ENCODE peak calls at places on chromosome 4, in four cellular contexts. D, T, J and Q are unnamed samples.

GRCh38 chr4:10403633-10404445 is 53.4 kb downstream of the ZNF518B start:
- DNase-seq in J (no peak), D (peak), T (peak), Q (peak)

GRCh38 chr4:116122131-116122530 is 963.2 kb downstream of the TRAM1L1 start:
- DNase-seq in D (no peak), T (no peak), J (no peak), Q (no peak)

GRCh38 chr4:122744229-122744628 is 11.7 kb downstream of the BBS12 start:
- DNase-seq in D (no peak), J (no peak), T (peak), Q (no peak)

GRCh38 chr4:3461515-3462291 is 1.4 kb upstream of the DOK7 start:
- DNase-seq in D (no peak), J (no peak), T (no peak), Q (no peak)

GRCh38 chr4:985123-985830 is 1.6 kb upstream of the IDUA start:
- DNase-seq in D (peak), T (peak), J (peak), Q (no peak)

GRCh38 chr4:185520119-185520518 is 15.2 kb downstream of the PDLIM3 start:
- DNase-seq in T (no peak), J (no peak), D (no peak), Q (no peak)

GRCh38 chr4:8323947-8324555 is 54.5 kb downstream of the HTRA3 start:
- DNase-seq in D (no peak), J (peak), T (no peak), Q (no peak)

GRCh38 chr4:2793578-2793919 is 664 bp downstream of the SH3BP2 start:
- DNase-seq in T (no peak), D (peak), J (no peak), Q (peak)

GRCh38 chr4:138681000-138681604 is 334.5 kb upstream of the NOCT start:
- DNase-seq in D (peak), T (peak), J (peak), Q (peak)

GRCh38 chr4:115054836-115055235 is 58.6 kb downstream of the NDST4 start:
- DNase-seq in T (peak), J (no peak), D (no peak), Q (no peak)

GRCh38 chr4:256492-256891 is 48.8 kb downstream of the ZNF732 start:
- DNase-seq in J (no peak), D (no peak), T (no peak), Q (no peak)

GRCh38 chr4:81457921-81458520 is 13.7 kb downstream of the RASGEF1B start:
- DNase-seq in T (no peak), J (no peak), D (no peak), Q (no peak)

GRCh38 chr4:21211836-21212235 is 511.6 kb downstream of the PACRGL start:
- DNase-seq in D (no peak), J (no peak), T (no peak), Q (no peak)

GRCh38 chr4:51868449-51868847 is 25.5 kb downstream of the DCUN1D4 start:
- DNase-seq in T (no peak), J (no peak), D (no peak), Q (no peak)

GRCh38 chr4:138202686-138203085 is 39.5 kb downstream of the SLC7A11 start:
- DNase-seq in D (no peak), T (no peak), J (no peak), Q (no peak)

GRCh38 chr4:141027421-141027820 is 105.8 kb downstream of the RNF150 start:
- DNase-seq in J (no peak), D (no peak), T (no peak), Q (no peak)

GRCh38 chr4:36771411-36772153 is 473.0 kb upstream of the NWD2 start:
- DNase-seq in D (no peak), J (no peak), T (no peak), Q (peak)

GRCh38 chr4:130210871-130211270 is 1114.9 kb downstream of the C4orf33 start:
- DNase-seq in T (no peak), D (no peak), J (no peak), Q (peak)

GRCh38 chr4:122423246-122423645 is 33.3 kb downstream of the IL2 start:
- DNase-seq in D (no peak), J (no peak), T (no peak), Q (no peak)

GRCh38 chr4:182745268-182745667 is 171.9 kb downstream of the DCTD start:
- DNase-seq in J (no peak), D (no peak), T (no peak), Q (no peak)

DNA sequence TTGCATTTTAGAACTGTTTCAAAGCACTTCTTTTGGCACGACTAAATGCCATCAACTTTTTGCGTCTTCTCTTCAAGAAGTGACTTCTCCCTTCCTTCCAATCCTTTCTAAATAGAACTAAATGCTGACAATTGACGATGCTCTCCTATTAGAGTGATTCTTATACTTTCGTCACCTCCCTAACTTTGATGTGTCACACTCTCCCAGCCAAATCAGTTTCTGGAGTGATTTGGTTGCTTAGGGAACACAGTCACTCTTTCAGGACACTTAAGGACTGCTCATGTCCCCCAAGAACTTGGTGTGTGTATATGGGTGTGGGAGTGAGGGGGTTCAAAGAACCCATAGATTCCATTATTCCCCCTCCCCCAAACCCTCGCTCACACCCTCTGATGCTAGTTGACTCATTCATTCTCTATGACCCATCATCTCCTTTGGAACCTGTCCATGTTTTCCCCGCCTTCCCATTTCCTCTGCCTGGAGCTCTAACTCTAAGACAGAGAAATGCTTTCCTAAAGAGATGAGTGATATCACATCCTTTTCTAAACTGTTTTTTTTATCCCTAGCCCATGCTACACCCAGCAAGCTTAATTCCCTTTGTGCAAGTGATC is 26.8 kb upstream of the AREG start:
- DNase-seq in T (no peak), D (no peak), J (no peak), Q (peak)
- TF ChIP-seq FOSL1 in T (no peak), D (peak), J (no peak), Q (peak)

DNA sequence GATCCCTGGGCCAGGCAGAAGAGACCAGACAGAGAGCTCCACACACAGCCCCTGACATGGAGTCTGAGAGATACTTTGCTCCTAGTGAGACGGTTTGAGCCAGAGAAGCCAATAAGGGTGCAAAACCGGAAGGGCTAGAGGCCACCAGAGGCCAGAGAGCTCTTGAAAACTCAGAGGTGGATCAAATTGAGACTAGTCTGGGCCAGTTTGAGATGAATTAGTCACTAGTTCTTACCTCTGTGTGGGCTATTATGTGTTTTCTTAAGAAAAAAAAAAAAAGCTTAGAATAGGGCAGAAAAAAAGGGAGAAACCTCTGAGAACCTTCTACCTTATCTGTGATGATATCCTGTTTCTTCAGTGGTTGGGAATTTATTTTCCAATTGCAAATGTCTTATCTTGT is 110.4 kb upstream of the EDNRA start:
- DNase-seq in J (no peak), D (no peak), T (no peak), Q (no peak)
- H3K9ac ChIP-seq in J (no peak), D (no peak), T (no peak), Q (no peak)

GRCh38 chr4:112321768-112322684 is 24.9 kb downstream of the ALPK1 start:
- DNase-seq in T (peak), D (peak), J (peak), Q (peak)
- TF ChIP-seq FOSL1 in T (no peak), D (no peak), J (no peak), Q (no peak)

GRCh38 chr4:26263165-26263564 is 57.6 kb upstream of the RBPJ start:
- DNase-seq in D (peak), T (no peak), J (no peak), Q (peak)

GRCh38 chr4:26268246-26268645 is 52.6 kb upstream of the RBPJ start:
- DNase-seq in T (no peak), J (no peak), D (no peak), Q (no peak)

GRCh38 chr4:26264109-26264508 is 56.7 kb upstream of the RBPJ start:
- DNase-seq in T (no peak), D (no peak), J (no peak), Q (no peak)

GRCh38 chr4:26269038-26269437 is 51.8 kb upstream of the RBPJ start:
- DNase-seq in D (no peak), T (no peak), J (no peak), Q (no peak)

DNA sequence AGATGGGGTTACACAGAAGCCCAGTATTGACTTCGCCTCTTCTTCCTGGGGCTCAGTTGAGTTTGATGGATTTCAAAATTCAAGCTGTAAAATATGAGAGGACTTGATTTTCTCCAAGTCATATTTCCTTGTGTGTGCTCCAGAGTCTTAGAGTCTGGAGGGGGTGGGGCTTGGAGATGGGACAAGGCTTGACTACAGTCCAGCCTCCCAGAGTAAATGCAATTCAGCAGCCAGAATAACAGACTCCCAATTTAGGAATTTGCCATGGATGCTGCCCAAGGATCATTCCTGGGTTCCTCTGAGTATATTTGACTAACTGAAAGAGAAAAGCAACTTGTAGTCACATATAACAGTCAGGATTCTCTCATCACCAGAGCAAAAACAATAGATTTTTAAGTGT is 53.7 kb upstream of the RBPJ start:
- DNase-seq in D (no peak), J (no peak), T (no peak), Q (no peak)
- H3K9ac ChIP-seq in D (no peak), J (no peak), T (no peak), Q (no peak)

DNA sequence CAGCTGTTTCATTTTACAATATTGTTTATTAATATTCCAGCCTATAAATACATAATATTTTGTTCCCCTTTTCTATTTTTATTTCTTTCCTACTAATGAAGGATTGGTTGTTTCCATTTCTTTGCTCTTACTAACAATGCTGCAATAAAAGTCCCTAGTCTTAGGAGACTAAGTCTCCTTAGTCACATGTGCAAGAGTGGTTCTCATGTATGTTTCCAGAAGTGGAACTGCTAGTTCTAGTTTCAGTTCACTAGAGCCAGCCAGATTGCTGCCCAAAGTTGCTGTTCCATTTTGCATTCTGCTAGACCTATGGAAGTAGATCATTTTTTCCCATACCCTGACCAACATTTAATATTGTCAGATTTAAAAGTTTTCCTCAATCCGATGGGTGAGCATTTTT is 44.3 kb downstream of the CNGA1 start:
- DNase-seq in D (no peak), T (no peak), J (no peak), Q (no peak)
- TF ChIP-seq FOSL1 in D (no peak), T (no peak), J (no peak), Q (no peak)

GRCh38 chr4:96035727-96036126 is 195.8 kb downstream of the PDHA2 start:
- DNase-seq in T (no peak), J (no peak), D (peak), Q (peak)
- H3K9ac ChIP-seq in T (no peak), J (no peak), D (no peak), Q (no peak)

DNA sequence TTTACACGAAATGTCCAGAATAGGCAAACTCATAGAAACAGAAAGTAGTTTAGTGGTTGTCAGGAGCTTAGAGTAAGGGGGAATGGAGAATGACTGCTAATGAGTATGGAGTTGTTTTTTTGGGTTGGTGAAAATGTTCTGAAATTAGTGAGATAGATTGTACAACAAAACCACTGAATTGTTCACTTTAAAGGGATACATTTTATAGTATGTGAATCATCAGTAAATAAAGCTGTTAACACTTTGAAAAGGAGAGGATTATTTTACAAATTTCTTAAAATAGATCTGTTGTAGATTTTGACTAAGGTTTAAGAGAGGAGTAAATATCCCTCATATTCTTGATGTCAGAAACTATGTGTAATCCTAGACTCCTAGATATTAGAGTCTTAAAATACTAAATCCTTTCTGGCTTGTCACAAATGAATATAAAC is 82.7 kb downstream of the RAPGEF2 start:
- DNase-seq in T (no peak), D (no peak), J (no peak), Q (no peak)
- TF ChIP-seq FOSL1 in T (no peak), D (no peak), J (no peak), Q (no peak)